ENCODE peak calls at places on chromosomes 7 and 10, in six cellular contexts. Q, S, X, B, R and U are unnamed samples.

GRCh38 chr10:71687480-71687879 is 32.1 kb downstream of the C10orf105 start:
- DNase-seq in X (no peak), B (no peak), Q (peak; percentile 15), R (no peak), S (no peak), U (no peak)

GRCh38 chr10:118564652-118565051 is 30.8 kb downstream of the PRLHR start:
- DNase-seq in B (no peak), Q (no peak), X (no peak), S (no peak), R (peak; percentile 20), U (no peak)

GRCh38 chr10:49080071-49080470 is 35.3 kb downstream of the VSTM4 start:
- DNase-seq in X (no peak), B (no peak), Q (no peak), S (no peak), R (peak; percentile 67), U (no peak)

GRCh38 chr10:21315321-21316220 is 209.9 kb downstream of the SKIDA1 start:
- DNase-seq in B (no peak), S (peak; percentile 85), Q (peak; percentile 66), R (peak; percentile 85), X (no peak), U (peak; percentile 44)

GRCh38 chr7:151167197-151167911 is at the start of gene GBX1:
- DNase-seq in R (no peak), B (no peak), S (no peak), Q (peak; percentile 66), X (no peak), U (peak; percentile 19)

GRCh38 chr10:93991596-93992284 is 2.0 kb upstream of the PLCE1 start:
- DNase-seq in S (peak; percentile 53), X (no peak), Q (peak; percentile 66), R (peak; percentile 60), B (peak; percentile 49), U (peak; percentile 55)

GRCh38 chr7:36784991-36785940 is 61.0 kb upstream of the AOAH start:
- DNase-seq in X (no peak), R (peak; percentile 32), S (peak; percentile 72), Q (peak; percentile 69), B (peak; percentile 57), U (no peak)

GRCh38 chr10:78579995-78580394 is 488.8 kb upstream of the ZMIZ1 start:
- DNase-seq in X (no peak), B (no peak), R (no peak), Q (peak; percentile 72), S (no peak), U (no peak)

GRCh38 chr7:108561047-108561619 is 8.4 kb downstream of the THAP5 start:
- DNase-seq in X (no peak), Q (no peak), R (no peak), B (no peak), S (no peak), U (no peak)

GRCh38 chr7:85673881-85674280 is 487.0 kb upstream of the SEMA3D start:
- DNase-seq in S (no peak), R (no peak), Q (no peak), B (no peak), X (no peak), U (no peak)

GRCh38 chr10:43230909-43231522 is 35.8 kb downstream of the RASGEF1A start:
- DNase-seq in Q (no peak), B (no peak), R (no peak), X (no peak), S (no peak), U (no peak)

GRCh38 chr10:117792214-117792613 is 249.7 kb downstream of the EMX2 start:
- DNase-seq in X (no peak), Q (no peak), B (no peak), S (no peak), R (no peak), U (no peak)

GRCh38 chr10:3735175-3735574 is 49.8 kb downstream of the KLF6 start:
- DNase-seq in Q (peak; percentile 58), R (no peak), B (no peak), S (no peak), X (no peak), U (no peak)
- TF ChIP-seq CTCF in Q (peak; percentile 15), R (no peak), B (no peak), S (no peak), X (no peak), U (no peak)

DNA sequence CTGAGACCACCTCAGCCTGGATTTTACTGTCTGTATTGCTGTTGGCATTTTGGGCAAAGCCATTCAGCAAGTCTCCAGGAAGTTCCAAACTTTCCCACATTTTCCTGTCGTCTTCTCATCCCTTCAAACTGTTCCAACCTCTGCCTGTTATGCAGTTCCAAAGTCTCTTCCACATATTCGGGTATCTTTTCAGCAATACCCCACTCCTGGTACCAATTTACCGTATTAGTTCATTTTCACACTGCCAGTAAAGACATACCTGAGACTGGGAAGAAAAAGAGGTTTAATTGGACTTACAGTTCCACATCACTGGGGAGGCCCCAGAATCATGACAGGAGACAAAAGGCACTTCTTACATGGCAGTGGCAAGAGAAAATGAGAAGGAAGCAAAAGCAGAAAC is 62.8 kb downstream of the INPP5A start:
- DNase-seq in R (no peak), S (no peak), B (no peak), Q (no peak), X (no peak), U (no peak)
- H3K9me3 ChIP-seq in R (no peaks in the 10 kb centered on the region), S (peaks cover 10% of the 10 kb centered on the region), B (peaks cover 7% of the 10 kb centered on the region), Q (no peaks in the 10 kb centered on the region), X (no peaks in the 10 kb centered on the region), U (peaks cover 8% of the 10 kb centered on the region)

GRCh38 chr10:100881552-100882250 is 31.1 kb upstream of the SLF2 start:
- DNase-seq in S (no peak), X (no peak), B (no peak), R (no peak), Q (no peak), U (no peak)
- TF ChIP-seq CTCF in S (no peak), X (no peak), B (no peak), R (no peak), Q (no peak), U (no peak)

GRCh38 chr10:133027480-133027879 is 60.2 kb upstream of the ADGRA1 start:
- DNase-seq in S (no peak), X (no peak), B (no peak), Q (no peak), R (no peak), U (no peak)
- H3K9me3 ChIP-seq in S (peaks cover 27% of the 10 kb centered on the region), X (no peaks in the 10 kb centered on the region), B (no peaks in the 10 kb centered on the region), Q (no peaks in the 10 kb centered on the region), R (no peaks in the 10 kb centered on the region), U (no peaks in the 10 kb centered on the region)

GRCh38 chr7:32347244-32347828 is 142.8 kb downstream of the LSM5 start:
- DNase-seq in S (no peak), Q (no peak), B (peak; percentile 44), X (no peak), R (no peak), U (no peak)
- TF ChIP-seq CTCF in S (peak; percentile 59), Q (peak; percentile 55), B (no peak), X (peak; percentile 37), R (no peak), U (peak; percentile 92)

DNA sequence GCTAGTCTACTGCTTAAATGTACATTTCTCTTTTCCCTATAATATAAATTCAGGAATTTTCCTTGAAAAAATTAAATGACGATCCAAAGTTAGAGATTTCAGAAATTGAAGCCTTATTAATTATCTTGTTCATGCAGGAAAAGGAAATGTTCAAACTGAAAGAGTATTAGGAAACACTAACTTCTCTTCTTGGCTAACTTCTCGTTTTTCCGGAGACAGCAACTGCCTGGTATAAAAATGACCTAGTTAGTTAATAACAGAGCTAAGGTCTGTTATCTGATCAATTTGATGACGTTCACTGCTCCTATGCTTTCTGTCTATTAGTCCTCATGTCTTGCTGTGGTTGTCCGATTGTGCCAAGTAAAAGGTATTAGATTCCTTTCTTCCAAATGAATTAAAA is 212.5 kb downstream of the DGKB start:
- DNase-seq in R (no peak), S (no peak), X (no peak), B (no peak), Q (no peak), U (no peak)
- H3K9me3 ChIP-seq in R (no peaks in the 10 kb centered on the region), S (no peaks in the 10 kb centered on the region), X (no peaks in the 10 kb centered on the region), B (no peaks in the 10 kb centered on the region), Q (no peaks in the 10 kb centered on the region), U (no peaks in the 10 kb centered on the region)

DNA sequence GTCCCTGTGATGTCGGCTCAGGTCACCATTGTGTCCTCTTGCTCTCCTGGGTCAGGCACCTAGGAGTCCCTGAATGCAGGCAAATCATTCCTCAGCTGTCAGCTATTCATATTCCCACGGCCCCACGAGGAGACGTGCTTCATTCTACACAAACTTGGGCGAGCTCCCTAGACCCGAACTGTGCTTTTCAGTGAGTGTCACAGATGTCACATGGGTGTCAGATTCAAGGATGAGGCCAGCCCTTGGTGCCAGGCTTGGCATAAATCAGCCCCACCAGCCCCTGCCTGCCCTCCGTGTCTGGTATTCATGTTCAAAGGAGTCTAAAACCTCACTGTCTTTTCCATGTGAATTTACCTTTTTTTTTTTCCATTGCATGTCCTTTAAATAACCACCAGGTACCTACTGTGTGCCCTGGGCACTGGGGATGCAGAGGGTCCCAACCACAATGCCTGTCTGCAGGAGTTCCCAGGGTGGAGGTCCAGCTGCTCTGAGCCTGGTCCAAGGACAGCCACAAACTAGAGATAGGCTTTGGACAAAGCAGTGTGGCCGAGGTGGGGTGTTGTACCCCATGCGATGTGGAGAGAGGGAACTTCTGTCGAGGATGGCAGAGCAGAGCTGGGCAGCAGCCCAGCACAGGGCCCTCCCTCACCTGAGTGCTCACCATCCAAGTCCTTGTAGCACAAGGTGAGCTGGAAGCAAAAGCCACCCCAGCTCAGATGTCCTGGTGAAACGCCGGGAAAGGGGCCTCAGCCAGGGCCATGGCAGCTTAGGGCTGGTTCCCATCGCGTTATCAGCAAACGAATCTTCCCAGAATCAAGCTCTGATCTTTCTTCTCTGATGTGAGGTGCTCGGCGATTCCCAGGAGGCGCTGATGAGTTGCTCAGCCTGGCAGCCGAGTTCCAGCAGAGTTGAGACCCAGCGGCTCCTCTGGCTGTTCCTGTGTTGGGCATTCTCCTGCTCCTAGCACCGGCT is 611.9 kb downstream of the PTPRN2 start:
- DNase-seq in S (no peak), Q (peak; percentile 15), B (no peak), R (no peak), X (no peak), U (no peak)
- TF ChIP-seq CTCF in S (no peak), Q (no peak), B (no peak), R (no peak), X (no peak), U (no peak)